ENCODE peak calls at places on chromosomes 12 and 14, in five cellular contexts. J, H, C, T and Z are unnamed samples.

GRCh38 chr14:89424241-89424640 is 7.2 kb upstream of the FOXN3 start:
- DNase-seq in H (no peak), J (no peak), T (no peak), C (no peak), Z (no peak)

GRCh38 chr12:67788118-67788517 is 139.6 kb downstream of the DYRK2 start:
- DNase-seq in H (no peak), T (no peak), C (no peak), J (no peak), Z (no peak)

GRCh38 chr12:63753743-63754142 is 26.0 kb upstream of the RXYLT1 start:
- DNase-seq in T (no peak), C (peak), J (no peak), H (no peak), Z (no peak)

GRCh38 chr12:53057816-53058500 is 8.1 kb downstream of the TNS2 start:
- DNase-seq in H (no peak), T (no peak), C (no peak), J (peak), Z (no peak)

GRCh38 chr14:47278233-47278842 is 397.1 kb downstream of the MDGA2 start:
- DNase-seq in J (no peak), C (peak), H (peak), T (peak), Z (no peak)

GRCh38 chr12:86389949-86390348 is 133.8 kb upstream of the MGAT4C start:
- DNase-seq in J (no peak), H (no peak), C (peak), T (no peak), Z (no peak)

GRCh38 chr12:47277972-47278448 is 198.3 kb upstream of the AMIGO2 start:
- DNase-seq in C (peak), J (no peak), T (no peak), H (no peak), Z (no peak)

GRCh38 chr14:99838555-99839193 is 45.5 kb downstream of the EML1 start:
- DNase-seq in C (peak), H (no peak), J (no peak), T (no peak), Z (no peak)

GRCh38 chr12:2358986-2359658 is 306.3 kb downstream of the CACNA1C start:
- DNase-seq in H (no peak), J (no peak), T (no peak), C (peak), Z (no peak)

GRCh38 chr12:29640589-29641345 is 143.0 kb downstream of the TMTC1 start:
- DNase-seq in J (peak), H (no peak), C (peak), T (no peak), Z (no peak)

GRCh38 chr14:60204104-60204842 is 39.1 kb upstream of the DHRS7 start:
- DNase-seq in C (no peak), J (no peak), H (no peak), T (no peak), Z (no peak)

GRCh38 chr14:98136019-98136418 is 1136.0 kb downstream of the BCL11B start:
- DNase-seq in C (no peak), T (no peak), H (no peak), J (no peak), Z (no peak)

GRCh38 chr12:122471324-122472226 is 29.2 kb downstream of the ZCCHC8 start:
- DNase-seq in J (no peak), T (no peak), H (no peak), C (peak), Z (no peak)

GRCh38 chr14:102969901-102970300 is 47.4 kb downstream of the AMN start:
- DNase-seq in J (no peak), H (no peak), C (no peak), T (no peak), Z (no peak)